ENCODE peak calls at places on chromosomes 7 and 10, in five cellular contexts. G is H1, Y is A549, P is stomach, A is K562. W is an unnamed sample.

GRCh38 chr7:114820993-114821945 is 100.6 kb upstream of the MDFIC start:
- DNase-seq in G (no peak), Y (no peak), P (no peak), A (no peak), W (no peak)

GRCh38 chr10:43078986-43079273 is 2.1 kb downstream of the RET start:
- DNase-seq in G (peak), Y (peak), P (no peak), A (peak), W (no peak)

GRCh38 chr10:96259884-96260511 is 11.4 kb downstream of the BLNK start:
- DNase-seq in G (no peak), Y (no peak), P (no peak), A (no peak), W (no peak)

GRCh38 chr10:129120441-129120840 is 346.6 kb upstream of the MGMT start:
- DNase-seq in G (no peak), Y (no peak), P (no peak), A (no peak), W (no peak)

GRCh38 chr10:93481931-93482834 is at the start of gene MYOF:
- DNase-seq in G (no peak), Y (peak), P (peak), A (peak), W (peak)

GRCh38 chr7:50634378-50634777 is 69.2 kb upstream of the DDC start:
- DNase-seq in G (no peak), Y (no peak), P (no peak), A (no peak), W (no peak)

GRCh38 chr10:34351161-34351560 is 463.9 kb downstream of the PARD3 start:
- DNase-seq in G (no peak), Y (no peak), P (no peak), A (no peak), W (no peak)

GRCh38 chr7:7772385-7772784 is 54.0 kb upstream of the RPA3 start:
- DNase-seq in G (no peak), Y (no peak), P (no peak), A (no peak), W (no peak)

GRCh38 chr10:74637685-74638084 is 188.7 kb upstream of the KAT6B start:
- DNase-seq in G (no peak), Y (no peak), P (no peak), A (no peak), W (no peak)

GRCh38 chr10:5291501-5292195 is 73.1 kb upstream of the UCN3 start:
- DNase-seq in G (no peak), Y (peak), P (no peak), A (peak), W (no peak)

GRCh38 chr10:5618829-5619228 is 47.6 kb downstream of the ASB13 start:
- DNase-seq in G (no peak), Y (no peak), P (no peak), A (peak), W (peak)

GRCh38 chr10:127935115-127935561 is 28.2 kb downstream of the PTPRE start:
- DNase-seq in G (no peak), Y (no peak), P (no peak), A (no peak), W (no peak)

GRCh38 chr10:29163746-29164145 is 125.1 kb upstream of the LYZL1 start:
- DNase-seq in G (no peak), Y (peak), P (no peak), A (no peak), W (no peak)

GRCh38 chr7:152899004-152899403 is 139.5 kb downstream of the ACTR3B start:
- DNase-seq in G (no peak), Y (no peak), P (no peak), A (no peak), W (no peak)

GRCh38 chr7:157791261-157791660 is 454.5 kb downstream of the DNAJB6 start:
- DNase-seq in G (no peak), Y (no peak), P (no peak), A (no peak), W (no peak)

GRCh38 chr7:88146611-88147010 is 73.2 kb downstream of the SRI start:
- DNase-seq in G (no peak), Y (no peak), P (no peak), A (no peak), W (no peak)

GRCh38 chr7:129389829-129390228 is 44.4 kb upstream of the STRIP2 start:
- DNase-seq in G (no peak), Y (no peak), P (no peak), A (no peak), W (no peak)

GRCh38 chr10:114083040-114083439 is 39.4 kb downstream of the ADRB1 start:
- DNase-seq in G (no peak), Y (peak), P (peak), A (no peak), W (no peak)

GRCh38 chr10:114087255-114087654 is 43.6 kb downstream of the ADRB1 start:
- DNase-seq in G (no peak), Y (no peak), P (no peak), A (no peak), W (no peak)

GRCh38 chr10:114081911-114082583 is 38.4 kb downstream of the ADRB1 start:
- DNase-seq in G (no peak), Y (no peak), P (no peak), A (no peak), W (no peak)

GRCh38 chr10:114084225-114084624 is 40.6 kb downstream of the ADRB1 start:
- DNase-seq in G (no peak), Y (no peak), P (no peak), A (no peak), W (no peak)

DNA sequence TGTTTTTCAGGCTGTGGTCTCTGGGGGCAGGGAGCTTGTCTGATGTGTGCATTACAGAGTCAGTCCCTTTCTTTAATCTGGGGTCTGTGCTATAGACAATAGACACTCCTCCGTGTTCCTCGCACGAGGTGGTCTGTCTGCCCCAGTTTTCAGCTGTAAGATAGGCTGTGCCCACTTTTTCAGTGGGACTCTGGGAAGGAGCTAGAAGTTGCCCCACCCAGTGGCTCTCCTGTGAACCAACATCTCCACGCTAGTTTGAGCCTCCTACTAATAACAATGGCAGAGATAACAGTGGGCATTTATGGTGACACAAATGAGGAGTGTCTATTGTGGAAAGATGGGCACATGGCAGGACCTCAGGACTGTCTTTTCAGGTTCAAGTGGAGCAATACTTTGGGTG is 44.0 kb downstream of the ADRB1 start:
- DNase-seq in G (no peak), Y (no peak), P (no peak), A (no peak), W (no peak)
- TF ChIP-seq CTCF in G (no peak), Y (no peak), P (no peak), A (peak), W (no peak)

GRCh38 chr10:102396251-102396650 is 746 bp downstream of the NFKB2 start:
- DNase-seq in G (no peak), Y (no peak), P (no peak), A (peak), W (no peak)

GRCh38 chr10:102393411-102394078 is 2.0 kb upstream of the NFKB2 start:
- DNase-seq in G (peak), Y (no peak), P (no peak), A (no peak), W (no peak)

GRCh38 chr10:102394079-102394800 is 1.3 kb upstream of the NFKB2 start:
- DNase-seq in G (peak), Y (peak), P (peak), A (peak), W (peak)

GRCh38 chr10:102395677-102396197 is at the start of gene NFKB2:
- DNase-seq in G (no peak), Y (no peak), P (no peak), A (no peak), W (no peak)

DNA sequence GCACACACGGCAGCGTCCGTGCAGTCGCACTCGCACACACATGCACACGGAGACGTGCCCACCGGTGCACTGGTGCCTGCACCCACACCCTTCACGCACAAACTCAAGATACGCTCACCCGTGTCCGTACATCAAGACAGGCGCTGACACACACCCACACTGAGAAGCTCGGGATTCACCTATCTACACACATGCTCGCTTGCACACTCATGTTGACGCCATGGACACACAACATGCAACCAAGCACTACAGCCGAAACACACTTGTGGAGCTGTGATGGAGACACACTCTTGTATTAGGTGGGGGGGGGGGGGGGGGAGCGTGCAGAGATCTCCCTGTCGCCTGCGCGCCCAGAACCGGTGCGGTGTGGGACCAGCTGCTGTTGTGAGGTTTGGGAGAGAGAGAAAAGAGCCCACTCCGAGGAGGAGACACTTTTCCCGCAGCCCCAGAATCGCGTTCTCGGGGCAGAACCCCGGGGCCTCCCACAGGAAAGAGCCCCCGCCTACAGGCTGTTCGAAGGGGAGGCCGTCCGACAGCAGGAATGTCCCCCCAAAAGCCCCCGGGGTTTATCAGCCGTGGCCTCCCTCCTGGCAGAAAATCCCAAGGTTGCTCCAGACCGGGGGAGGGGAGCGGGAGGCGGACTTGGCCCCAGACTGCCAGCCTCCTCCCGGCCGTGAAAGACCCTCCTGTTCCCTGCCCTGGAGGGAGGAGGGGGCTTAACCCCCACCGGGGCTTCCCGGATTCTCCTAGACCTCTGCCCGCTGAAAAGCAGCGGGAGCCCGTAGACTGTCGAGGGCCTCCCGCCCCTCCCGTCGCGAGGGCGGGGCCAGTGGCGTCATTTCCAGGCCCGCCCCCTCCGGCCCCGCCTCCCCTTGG is 466 bp upstream of the NFKB2 start:
- DNase-seq in G (peak), Y (peak), P (peak), A (peak), W (peak)
- TF ChIP-seq EP300 in G (no peak), Y (no peak), P (peak), A (no peak), W (peak)

GRCh38 chr7:93055543-93056107 is 62.2 kb downstream of the SAMD9 start:
- DNase-seq in G (no peak), Y (peak), P (no peak), A (peak), W (no peak)
- H3K27ac ChIP-seq in G (no peak), Y (no peak), P (no peak), A (no peak), W (no peak)

GRCh38 chr10:125953778-125954385 is 57.5 kb downstream of the FANK1 start:
- DNase-seq in G (no peak), Y (peak), P (no peak), A (no peak), W (no peak)
- TF ChIP-seq CTCF in G (no peak), Y (no peak), P (no peak), A (no peak), W (no peak)

DNA sequence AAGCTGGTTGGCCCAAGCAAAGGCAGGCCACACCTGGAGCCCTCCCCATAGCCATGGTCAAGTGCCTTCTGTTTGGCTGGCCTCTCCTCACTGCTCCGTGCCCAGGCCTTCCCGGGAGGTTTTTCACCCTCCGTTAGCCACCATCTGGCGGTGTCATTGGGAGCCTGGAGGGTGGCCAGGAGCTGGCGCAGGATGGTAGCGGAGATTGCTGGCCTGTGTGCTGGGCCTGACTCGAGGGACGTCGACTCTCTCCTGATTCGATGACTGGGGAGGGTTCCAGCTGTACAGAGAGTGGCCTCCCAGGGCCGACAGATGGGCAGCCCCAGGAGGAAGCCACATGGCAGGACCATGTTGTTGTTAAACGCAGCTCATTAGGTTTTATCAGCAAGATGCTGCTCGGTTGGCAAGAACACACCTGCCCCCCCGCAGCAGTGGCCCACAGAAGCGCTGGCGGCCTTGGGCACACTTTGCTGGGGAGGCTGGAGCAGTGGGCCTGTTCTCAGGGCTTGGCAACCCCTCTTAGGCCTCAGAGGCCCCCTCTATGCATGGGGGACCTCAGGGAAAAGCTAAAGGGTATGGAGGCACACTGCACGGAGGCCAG is 64.0 kb upstream of the CACUL1 start:
- DNase-seq in G (no peak), Y (no peak), P (no peak), A (no peak), W (no peak)
- TF ChIP-seq EP300 in G (no peak), Y (no peak), P (no peak), A (no peak), W (no peak)

GRCh38 chr7:30905078-30906012 is 6.3 kb upstream of the AQP1 start:
- DNase-seq in G (no peak), Y (no peak), P (no peak), A (no peak), W (no peak)
- H3K27ac ChIP-seq in G (no peak), Y (no peak), P (no peak), A (no peak), W (no peak)